ENCODE peak calls at places on chromosome 3, in six cellular contexts. B, P, G, V, D and K are unnamed samples.
A peak's percentile ranks its signal among the peaks of the same experiment; 100 is the strongest.

GRCh38 chr3:37825744-37826143 is 35.9 kb upstream of the CTDSPL start:
- DNase-seq in P (no peak), G (no peak), D (no peak), B (no peak), V (no peak), K (no peak)

GRCh38 chr3:48558446-48559134 is 2.0 kb upstream of the PFKFB4 start:
- DNase-seq in P (peak; percentile 33), D (no peak), V (no peak), G (peak; percentile 42), B (no peak), K (no peak)

GRCh38 chr3:99789322-99789721 is 28.3 kb upstream of the CMSS1 start:
- DNase-seq in B (no peak), P (no peak), G (no peak), D (peak; percentile 67), V (no peak), K (no peak)

GRCh38 chr3:175573226-175573625 is 714.1 kb downstream of the NAALADL2 start:
- DNase-seq in G (no peak), B (no peak), D (no peak), V (no peak), P (no peak), K (no peak)

GRCh38 chr3:126487151-126487771 is 11.6 kb upstream of the ZXDC start:
- DNase-seq in P (no peak), D (no peak), B (no peak), G (no peak), V (no peak), K (no peak)

GRCh38 chr3:48552111-48552911 is 4.3 kb downstream of the PFKFB4 start:
- DNase-seq in D (no peak), P (no peak), V (no peak), G (no peak), B (no peak), K (no peak)

GRCh38 chr3:142009029-142009428 is 132.6 kb downstream of the ATP1B3 start:
- DNase-seq in D (no peak), B (no peak), P (no peak), V (no peak), G (no peak), K (no peak)

GRCh38 chr3:36906504-36907149 is 38.2 kb downstream of the TRANK1 start:
- DNase-seq in D (peak; percentile 67), G (no peak), B (no peak), V (no peak), P (no peak), K (no peak)

GRCh38 chr3:35760147-35760546 is 120.8 kb downstream of the ARPP21 start:
- DNase-seq in V (no peak), P (no peak), B (no peak), D (no peak), G (no peak), K (no peak)

GRCh38 chr3:194056731-194057415 is 79.1 kb upstream of the HES1 start:
- DNase-seq in G (no peak), D (no peak), B (no peak), P (no peak), V (no peak), K (no peak)

GRCh38 chr3:25655659-25656058 is 9.0 kb downstream of the TOP2B start:
- DNase-seq in G (no peak), D (no peak), P (no peak), B (no peak), V (no peak), K (no peak)

GRCh38 chr3:119794401-119794800 is 12.5 kb downstream of the NR1I2 start:
- DNase-seq in G (no peak), B (no peak), P (no peak), D (no peak), V (no peak), K (no peak)

DNA sequence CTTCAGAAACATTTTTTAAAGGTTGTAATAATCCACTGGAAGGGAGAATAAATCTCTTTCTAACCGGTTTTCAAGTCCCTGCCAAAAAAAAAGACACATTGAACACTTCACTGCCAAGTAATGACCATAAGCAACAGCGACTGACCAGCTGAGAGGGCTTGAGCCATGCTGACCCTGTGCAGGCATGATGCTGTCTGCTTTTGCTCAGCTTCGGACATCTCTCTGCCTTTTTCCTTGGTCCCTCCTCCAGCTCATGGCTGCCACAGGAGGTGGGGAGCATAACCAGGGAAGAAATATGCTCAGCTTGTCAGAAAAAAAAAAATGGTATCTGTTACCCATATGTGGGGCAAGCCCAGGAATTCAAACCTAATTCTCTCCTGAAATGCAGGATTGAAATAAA is 1.5 kb downstream of the IGSF10 start:
- DNase-seq in B (no peak), D (no peak), V (no peak), G (no peak), P (no peak), K (no peak)
- H3K9me3 ChIP-seq in B (no peaks in the 10 kb centered on the region), D (no peaks in the 10 kb centered on the region), V (no peaks in the 10 kb centered on the region), G (no peaks in the 10 kb centered on the region), P (no peaks in the 10 kb centered on the region), K (no peaks in the 10 kb centered on the region)

DNA sequence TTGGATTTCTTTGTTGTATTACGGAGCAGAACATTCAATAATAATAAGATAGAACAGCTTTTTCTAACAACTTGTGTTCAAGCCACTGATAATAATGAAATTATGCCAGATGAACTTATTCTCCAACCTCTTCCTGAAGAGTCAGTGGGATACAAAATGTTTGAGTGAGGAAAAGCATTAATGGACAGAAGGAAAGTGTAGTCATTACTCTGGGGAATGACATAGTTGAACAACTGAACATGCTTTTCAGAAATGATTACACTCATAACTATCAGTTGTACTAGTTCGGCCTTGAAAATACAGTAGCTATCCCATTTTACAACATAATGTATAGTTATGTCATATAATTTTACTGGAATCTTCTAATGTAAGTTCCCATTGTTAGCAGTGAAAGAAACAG is 55.9 kb downstream of the ALCAM start:
- DNase-seq in V (no peak), P (no peak), B (no peak), D (no peak), G (no peak), K (no peak)
- H3K9me3 ChIP-seq in V (no peaks in the 10 kb centered on the region), P (no peaks in the 10 kb centered on the region), B (no peaks in the 10 kb centered on the region), D (no peaks in the 10 kb centered on the region), G (no peaks in the 10 kb centered on the region), K (no peaks in the 10 kb centered on the region)

GRCh38 chr3:98701276-98701675 is 61.9 kb upstream of the ST3GAL6 start:
- DNase-seq in G (no peak), D (no peak), V (no peak), P (no peak), B (no peak), K (no peak)

GRCh38 chr3:98705212-98705611 is 57.9 kb upstream of the ST3GAL6 start:
- DNase-seq in V (no peak), D (peak; percentile 74), P (no peak), G (no peak), B (no peak), K (no peak)

GRCh38 chr3:98699132-98699531 is 64.0 kb upstream of the ST3GAL6 start:
- DNase-seq in D (peak; percentile 48), G (no peak), V (no peak), P (no peak), B (no peak), K (no peak)

GRCh38 chr3:98705694-98706093 is 57.4 kb upstream of the ST3GAL6 start:
- DNase-seq in V (no peak), G (no peak), B (no peak), P (no peak), D (no peak), K (no peak)

DNA sequence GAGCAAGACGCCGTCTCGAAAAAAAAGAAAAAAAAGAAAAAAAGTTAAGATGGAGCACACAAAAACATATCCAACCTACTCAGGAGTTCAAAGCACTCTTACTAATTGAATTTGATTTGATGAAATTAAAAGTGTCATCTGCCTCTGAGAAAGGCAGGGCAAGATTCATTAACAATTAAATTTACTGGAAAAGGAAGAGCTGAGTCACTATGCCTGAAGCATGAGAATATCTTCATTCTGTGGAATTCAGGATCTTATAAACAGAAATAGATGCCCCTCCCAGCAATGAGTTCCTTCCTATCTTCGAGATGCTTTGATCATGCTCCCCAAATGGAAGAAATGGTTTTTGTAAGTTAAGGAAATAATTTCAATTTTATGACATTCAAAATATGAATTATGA is 61.0 kb upstream of the ST3GAL6 start:
- DNase-seq in V (no peak), G (no peak), B (no peak), P (no peak), D (peak; percentile 55), K (no peak)
- H3K9me3 ChIP-seq in V (no peaks in the 10 kb centered on the region), G (no peaks in the 10 kb centered on the region), B (no peaks in the 10 kb centered on the region), P (no peaks in the 10 kb centered on the region), D (no peaks in the 10 kb centered on the region), K (no peaks in the 10 kb centered on the region)

DNA sequence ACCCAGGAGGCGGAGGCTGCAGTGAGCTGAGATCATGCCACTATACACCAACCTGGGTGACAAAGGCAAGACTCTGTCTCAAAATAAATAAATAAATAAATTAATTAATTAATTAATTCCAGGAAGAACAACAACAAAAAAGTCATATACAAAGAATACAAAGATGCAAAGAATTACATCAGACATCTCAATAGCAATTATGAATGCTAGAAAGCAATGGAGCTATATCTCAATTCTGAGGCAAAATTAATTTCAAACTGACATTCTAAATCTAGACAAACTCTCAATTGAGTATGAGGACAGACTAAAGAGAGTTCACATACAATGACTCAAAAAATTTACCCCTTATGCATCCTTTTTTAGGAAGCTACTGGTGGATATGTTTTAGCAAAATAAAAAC is 69.6 kb upstream of the CTNNB1 start:
- DNase-seq in P (no peak), G (no peak), D (no peak), V (no peak), B (no peak), K (no peak)
- H3K9me3 ChIP-seq in P (no peaks in the 10 kb centered on the region), G (peaks cover 13% of the 10 kb centered on the region), D (peaks cover 4% of the 10 kb centered on the region), V (no peaks in the 10 kb centered on the region), B (no peaks in the 10 kb centered on the region), K (no peaks in the 10 kb centered on the region)

DNA sequence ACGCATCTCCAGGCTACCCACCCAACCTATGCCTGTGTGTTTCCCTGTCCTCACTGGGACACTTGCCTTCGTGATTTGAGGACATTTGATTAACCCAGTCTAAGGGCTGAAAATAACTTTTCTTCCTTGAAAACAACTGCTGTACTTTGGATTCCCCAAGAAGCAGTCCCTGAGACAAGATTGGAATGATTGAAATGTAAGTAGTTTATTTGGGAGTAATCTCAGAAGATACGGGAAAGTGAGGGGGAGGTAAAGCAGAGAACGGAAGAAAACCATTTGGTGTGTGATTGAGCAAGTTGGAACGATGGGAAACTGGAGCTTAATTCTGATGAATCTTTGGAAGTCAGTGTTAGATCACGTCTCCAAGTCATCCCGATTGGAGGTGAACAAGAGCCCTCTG is 143.8 kb upstream of the LMCD1 start:
- DNase-seq in V (no peak), D (no peak), G (no peak), P (no peak), B (no peak), K (no peak)
- H3K9me3 ChIP-seq in V (peaks cover 3% of the 10 kb centered on the region), D (no peaks in the 10 kb centered on the region), G (no peaks in the 10 kb centered on the region), P (no peaks in the 10 kb centered on the region), B (no peaks in the 10 kb centered on the region), K (peaks cover 6% of the 10 kb centered on the region)

GRCh38 chr3:136869282-136869681 is 7.3 kb downstream of the NCK1 start:
- DNase-seq in G (no peak), P (no peak), B (no peak), D (no peak), V (no peak), K (no peak)
- H3K9me3 ChIP-seq in G (no peaks in the 10 kb centered on the region), P (no peaks in the 10 kb centered on the region), B (no peaks in the 10 kb centered on the region), D (peaks cover 6% of the 10 kb centered on the region), V (no peaks in the 10 kb centered on the region), K (no peaks in the 10 kb centered on the region)

GRCh38 chr3:69737396-69737795 is 1.9 kb upstream of the MITF start:
- DNase-seq in D (no peak), B (no peak), G (no peak), P (no peak), V (no peak), K (no peak)
- H3K9me3 ChIP-seq in D (no peaks in the 10 kb centered on the region), B (no peaks in the 10 kb centered on the region), G (no peaks in the 10 kb centered on the region), P (no peaks in the 10 kb centered on the region), V (no peaks in the 10 kb centered on the region), K (no peaks in the 10 kb centered on the region)